ENCODE peak calls at places on chromosomes 2 and 18, in seven cellular contexts. F is esophagus squamous epithelium, N is ascending aorta, Q is aorta, B is lung, O is H1, E is heart left ventricle. Y is an unnamed sample.

GRCh38 chr2:149538138-149538833 is 49.3 kb downstream of the MMADHC start:
- DNase-seq in F (no peak), N (no peak), Q (no peak), B (peak; percentile 64), O (no peak), E (no peak), Y (no peak)

GRCh38 chr18:69557246-69557781 is 156.6 kb downstream of the DOK6 start:
- DNase-seq in F (no peak), N (no peak), Q (no peak), B (no peak), O (no peak), E (no peak), Y (no peak)

GRCh38 chr18:44917865-44918476 is 237.3 kb downstream of the SETBP1 start:
- DNase-seq in F (no peak), N (no peak), Q (no peak), B (no peak), O (no peak), E (no peak), Y (no peak)

GRCh38 chr2:104812281-104812680 is 41.6 kb upstream of the POU3F3 start:
- DNase-seq in F (no peak), N (no peak), Q (no peak), B (no peak), O (no peak), E (no peak), Y (no peak)

GRCh38 chr18:63881851-63882250 is 5.7 kb upstream of the SERPINB2 start:
- DNase-seq in F (no peak), N (no peak), Q (no peak), B (no peak), O (no peak), E (no peak), Y (no peak)

GRCh38 chr2:174014021-174014698 is 49.0 kb upstream of the SP3 start:
- DNase-seq in F (no peak), N (no peak), Q (no peak), B (no peak), O (no peak), E (no peak), Y (no peak)

GRCh38 chr2:240820607-240821428 is 799 bp upstream of the KIF1A start:
- DNase-seq in F (no peak), N (no peak), Q (no peak), B (no peak), O (peak; percentile 85), E (no peak), Y (peak; percentile 53)

GRCh38 chr2:109374548-109375130 is 239.1 kb downstream of the SEPTIN10 start:
- DNase-seq in F (no peak), N (no peak), Q (no peak), B (no peak), O (peak; percentile 33), E (no peak), Y (peak; percentile 47)

GRCh38 chr2:9914384-9915065 is 37.0 kb upstream of the GRHL1 start:
- DNase-seq in F (no peak), N (no peak), Q (no peak), B (no peak), O (no peak), E (no peak), Y (peak; percentile 84)

GRCh38 chr18:74806700-74807416 is 209.2 kb downstream of the ZNF407 start:
- DNase-seq in F (no peak), N (no peak), Q (no peak), B (no peak), O (no peak), E (no peak), Y (no peak)

GRCh38 chr2:56713161-56713676 is 529.4 kb downstream of the CCDC85A start:
- DNase-seq in F (no peak), N (no peak), Q (no peak), B (no peak), O (no peak), E (no peak), Y (no peak)

GRCh38 chr18:30175061-30175574 is 867.4 kb downstream of the DSC3 start:
- DNase-seq in F (no peak), N (no peak), Q (no peak), B (no peak), O (no peak), E (no peak), Y (no peak)

GRCh38 chr2:197813093-197813787 is 8.8 kb downstream of the PLCL1 start:
- DNase-seq in F (no peak), N (no peak), Q (no peak), B (no peak), O (no peak), E (no peak), Y (no peak)

GRCh38 chr2:115165529-115166109 is 723.2 kb downstream of the DPP10 start:
- DNase-seq in F (no peak), N (no peak), Q (no peak), B (no peak), O (no peak), E (no peak), Y (no peak)

GRCh38 chr18:76953186-76953982 is 131.0 kb downstream of the ZNF236 start:
- DNase-seq in F (no peak), N (no peak), Q (peak; percentile 73), B (peak; percentile 83), O (no peak), E (peak; percentile 69), Y (no peak)

GRCh38 chr2:116879646-116880045 is 934.8 kb upstream of the DDX18 start:
- DNase-seq in F (no peak), N (no peak), Q (no peak), B (no peak), O (no peak), E (no peak), Y (no peak)

GRCh38 chr18:47931707-47932103 is 1.2 kb upstream of the SMAD2 start:
- DNase-seq in F (no peak), N (no peak), Q (no peak), B (no peak), O (no peak), E (peak; percentile 48), Y (no peak)

GRCh38 chr2:191382801-191383200 is 137.6 kb downstream of the MYO1B start:
- DNase-seq in F (no peak), N (no peak), Q (no peak), B (peak; percentile 75), O (no peak), E (peak; percentile 47), Y (no peak)

GRCh38 chr2:231321556-231322334 is 73.8 kb upstream of the B3GNT7 start:
- DNase-seq in F (no peak), N (peak; percentile 35), Q (peak; percentile 90), B (no peak), O (peak; percentile 29), E (peak; percentile 56), Y (no peak)

GRCh38 chr18:74990563-74991081 is 218.3 kb downstream of the PTGR3 start:
- DNase-seq in F (no peak), N (no peak), Q (no peak), B (no peak), O (no peak), E (no peak), Y (no peak)

GRCh38 chr2:227430644-227431043 is 41.3 kb upstream of the AGFG1 start:
- DNase-seq in F (no peak), N (no peak), Q (no peak), B (no peak), O (no peak), E (no peak), Y (no peak)

GRCh38 chr2:20576598-20577115 is 74.2 kb downstream of the HS1BP3 start:
- DNase-seq in F (no peak), N (no peak), Q (no peak), B (no peak), O (no peak), E (peak; percentile 14), Y (no peak)

GRCh38 chr2:229901819-229902218 is 20.0 kb downstream of the TRIP12 start:
- DNase-seq in F (no peak), N (no peak), Q (no peak), B (no peak), O (no peak), E (no peak), Y (no peak)

GRCh38 chr2:164155558-164155957 is 419.8 kb upstream of the FIGN start:
- DNase-seq in F (no peak), N (no peak), Q (no peak), B (no peak), O (no peak), E (no peak), Y (no peak)

GRCh38 chr2:96541753-96542152 is 5.2 kb downstream of the ARID5A start:
- DNase-seq in F (no peak), N (no peak), Q (peak; percentile 31), B (no peak), O (no peak), E (no peak), Y (no peak)

GRCh38 chr2:18063826-18064485 is 185.5 kb downstream of the KCNS3 start:
- DNase-seq in F (no peak), N (no peak), Q (no peak), B (no peak), O (no peak), E (no peak), Y (no peak)

GRCh38 chr2:52335727-52336126 is 1303.8 kb upstream of the NRXN1 start:
- DNase-seq in F (no peak), N (no peak), Q (no peak), B (no peak), O (no peak), E (no peak), Y (no peak)

GRCh38 chr2:139990646-139991335 is 1210.6 kb upstream of the NXPH2 start:
- DNase-seq in F (no peak), N (no peak), Q (no peak), B (no peak), O (no peak), E (no peak), Y (no peak)

GRCh38 chr2:81481242-81481993 is 1176.9 kb upstream of the LRRTM1 start:
- DNase-seq in F (no peak), N (no peak), Q (no peak), B (no peak), O (no peak), E (no peak), Y (no peak)

GRCh38 chr2:64989126-64989981 is at the start of gene SLC1A4:
- DNase-seq in F (peak; percentile 35), N (peak; percentile 79), Q (peak; percentile 96), B (peak; percentile 92), O (peak; percentile 65), E (peak; percentile 97), Y (peak; percentile 81)
- H3K27ac ChIP-seq in F (peak within 1 kb of the TSS; percentile 89), N (peak within 1 kb of the TSS; percentile 97), Q (peak within 1 kb of the TSS; percentile 90), B (peak within 1 kb of the TSS; percentile 98), O (no peak within 1 kb of the TSS), E (peak within 1 kb of the TSS; percentile 92), Y (peak within 1 kb of the TSS; percentile 50)

GRCh38 chr2:100065029-100065428 is 77.4 kb downstream of the AFF3 start:
- DNase-seq in F (no peak), N (no peak), Q (no peak), B (no peak), O (no peak), E (no peak), Y (no peak)
- H3K4me3 ChIP-seq in F (no peak overlapping the region), N (no peak overlapping the region), Q (no peak overlapping the region), B (no peak overlapping the region), O (no peak overlapping the region), E (no peak overlapping the region), Y (no peak overlapping the region)

DNA sequence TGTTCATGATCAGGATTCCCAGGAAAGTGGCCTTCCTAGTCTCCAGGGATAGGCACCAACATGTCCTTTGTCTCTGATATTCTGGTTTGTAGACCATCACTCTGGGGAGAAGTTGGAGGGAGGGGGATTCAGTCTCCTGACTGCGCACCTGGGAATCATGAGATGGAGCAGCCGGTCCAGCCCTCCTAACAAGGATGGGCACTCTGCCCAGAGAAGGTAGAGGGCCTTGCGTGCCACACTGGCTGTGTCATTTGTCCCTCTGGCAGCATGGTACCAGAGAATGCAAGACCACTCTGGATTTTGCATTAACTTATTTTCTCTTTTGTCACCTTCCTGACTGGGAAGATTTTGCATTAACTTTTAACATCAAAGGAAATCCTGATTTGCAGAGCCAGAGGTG is 75.2 kb upstream of the EML6 start:
- DNase-seq in F (no peak), N (no peak), Q (no peak), B (no peak), O (no peak), E (no peak), Y (no peak)
- H3K36me3 ChIP-seq in F (peaks cover 66% of the 10 kb centered on the region), N (peaks cover 99% of the 10 kb centered on the region), Q (peaks cover 12% of the 10 kb centered on the region), B (peaks cover 58% of the 10 kb centered on the region), O (peaks cover 97% of the 10 kb centered on the region), E (peaks cover 73% of the 10 kb centered on the region), Y (peaks cover 100% of the 10 kb centered on the region)

GRCh38 chr2:201132518-201132917 is 16.6 kb downstream of the CFLAR start:
- DNase-seq in F (no peak), N (no peak), Q (no peak), B (no peak), O (no peak), E (no peak), Y (no peak)
- H3K27ac ChIP-seq in F (peak overlapping the region; percentile 97), N (peak overlapping the region; percentile 89), Q (no peak overlapping the region), B (peak overlapping the region; percentile 71), O (no peak overlapping the region), E (peak overlapping the region; percentile 97), Y (peak overlapping the region; percentile 77)

Y was measured in RWPE2.